ENCODE peak calls at places on chromosomes 6 and 20, in eight cellular contexts. R, U, A, J, Z, S, Y and T are unnamed samples.

GRCh38 chr6:49205526-49205925 is 257.5 kb downstream of the MMUT start:
- DNase-seq in Z (no peak), U (no peak), J (peak), Y (no peak), R (no peak), A (no peak), S (no peak), T (no peak)

GRCh38 chr6:27592481-27593199 is 119.7 kb upstream of the ZNF184 start:
- DNase-seq in J (no peak), R (peak), Z (peak), A (no peak), U (peak), Y (peak), S (no peak), T (peak)

GRCh38 chr20:36773548-36774242 is at the start of gene DSN1:
- DNase-seq in Y (peak), J (peak), Z (peak), U (peak), S (peak), A (peak), R (peak), T (peak)

GRCh38 chr6:50062051-50062450 is 12.3 kb upstream of the DEFB112 start:
- DNase-seq in A (no peak), U (no peak), S (no peak), Y (peak), J (peak), Z (no peak), R (peak), T (no peak)

GRCh38 chr6:17600527-17601388 is 656 bp downstream of the FAM8A1 start:
- DNase-seq in Y (peak), A (no peak), J (peak), R (peak), Z (no peak), S (peak), U (peak), T (peak)

GRCh38 chr6:168565112-168565511 is 124.1 kb downstream of the SMOC2 start:
- DNase-seq in J (no peak), Z (no peak), S (no peak), R (no peak), A (no peak), Y (no peak), U (no peak), T (no peak)

GRCh38 chr6:7939186-7939863 is 28.7 kb upstream of the TXNDC5 start:
- DNase-seq in S (no peak), A (no peak), Z (no peak), J (no peak), U (no peak), Y (no peak), R (no peak), T (peak)

GRCh38 chr6:10659697-10660348 is 34.6 kb downstream of the C6orf52 start:
- DNase-seq in A (no peak), S (peak), R (peak), U (peak), Z (no peak), Y (peak), J (peak), T (peak)

GRCh38 chr6:103769431-103769830 is 1090.3 kb downstream of the HACE1 start:
- DNase-seq in Z (no peak), A (no peak), R (no peak), U (no peak), J (no peak), Y (no peak), S (no peak), T (no peak)

GRCh38 chr6:84575264-84575663 is 189.1 kb downstream of the TBX18 start:
- DNase-seq in J (no peak), R (no peak), A (no peak), S (no peak), Y (no peak), Z (no peak), U (no peak), T (no peak)

GRCh38 chr6:14804444-14805210 is 441.2 kb upstream of the JARID2 start:
- DNase-seq in U (no peak), J (peak), A (no peak), Z (no peak), Y (no peak), S (peak), R (no peak), T (no peak)